ENCODE peak calls at places on chromosomes 11 and 22, in ten cellular contexts. R is HTR-8/SVneo; W is NCI-H146; J is fibroblast of the conjunctiva; L is T-helper 2 cell; O is IMR-90; G is A172; B is CD4-positive, alpha-beta T cell; X is GM23338; Y is NB4. T is an unnamed sample.

GRCh38 chr11:43706631-43707030 is 26.1 kb downstream of the HSD17B12 start:
- DNase-seq in R (no peak), W (no peak), J (no peak), L (no peak), O (no peak), G (no peak), B (no peak), X (no peak), Y (no peak), T (no peak)

GRCh38 chr11:45405916-45406670 is 120.0 kb upstream of the SYT13 start:
- DNase-seq in R (no peak), W (no peak), J (no peak), L (no peak), O (peak), G (no peak), B (no peak), X (peak), Y (peak), T (peak)

GRCh38 chr11:47545298-47545697 is 7.6 kb downstream of the CELF1 start:
- DNase-seq in R (no peak), W (no peak), J (no peak), L (no peak), O (no peak), G (no peak), B (no peak), X (no peak), Y (no peak), T (no peak)

GRCh38 chr11:74984070-74984469 is 4.7 kb upstream of the NEU3 start:
- DNase-seq in R (no peak), W (no peak), J (no peak), L (no peak), O (no peak), G (no peak), B (no peak), X (no peak), Y (no peak), T (no peak)

GRCh38 chr11:112801286-112802088 is 159.7 kb upstream of the NCAM1 start:
- DNase-seq in R (no peak), W (peak), J (no peak), L (no peak), O (no peak), G (no peak), B (no peak), X (no peak), Y (no peak), T (no peak)

GRCh38 chr22:46047226-46047625 is 70.3 kb upstream of the WNT7B start:
- DNase-seq in R (no peak), W (no peak), J (no peak), L (no peak), O (no peak), G (no peak), B (no peak), X (no peak), Y (no peak), T (no peak)

GRCh38 chr11:110527146-110527545 is 97.4 kb downstream of the FDX1 start:
- DNase-seq in R (no peak), W (no peak), J (no peak), L (no peak), O (peak), G (no peak), B (no peak), X (no peak), Y (no peak), T (peak)

GRCh38 chr11:46006418-46007070 is 84.1 kb downstream of the LARGE2 start:
- DNase-seq in R (peak), W (peak), J (peak), L (peak), O (peak), G (peak), B (no peak), X (peak), Y (peak), T (peak)

GRCh38 chr11:46238078-46238966 is 39.1 kb upstream of the CREB3L1 start:
- DNase-seq in R (peak), W (peak), J (no peak), L (peak), O (peak), G (peak), B (peak), X (peak), Y (peak), T (peak)

GRCh38 chr11:93487032-93487483 is 56.1 kb downstream of the SMCO4 start:
- DNase-seq in R (no peak), W (peak), J (no peak), L (no peak), O (no peak), G (peak), B (no peak), X (no peak), Y (peak), T (no peak)

GRCh38 chr11:99176430-99176829 is 155.7 kb downstream of the CNTN5 start:
- DNase-seq in R (no peak), W (no peak), J (no peak), L (no peak), O (no peak), G (no peak), B (no peak), X (no peak), Y (peak), T (no peak)

GRCh38 chr22:17563936-17564391 is 666 bp downstream of the SLC25A18 start:
- DNase-seq in R (no peak), W (no peak), J (peak), L (no peak), O (peak), G (no peak), B (no peak), X (no peak), Y (no peak), T (peak)

GRCh38 chr11:133402551-133402950 is 129.8 kb downstream of the OPCML start:
- DNase-seq in R (no peak), W (no peak), J (no peak), L (no peak), O (no peak), G (no peak), B (no peak), X (no peak), Y (no peak), T (no peak)

GRCh38 chr11:118046051-118046963 is 30.6 kb upstream of the TMPRSS4 start:
- DNase-seq in R (no peak), W (no peak), J (no peak), L (peak), O (no peak), G (no peak), B (no peak), X (no peak), Y (no peak), T (no peak)

GRCh38 chr11:92830382-92831148 is 138.9 kb upstream of the MTNR1B start:
- DNase-seq in R (no peak), W (no peak), J (no peak), L (no peak), O (no peak), G (no peak), B (no peak), X (no peak), Y (no peak), T (no peak)

GRCh38 chr22:37330200-37331033 is 48.1 kb downstream of the CYTH4 start:
- DNase-seq in R (no peak), W (peak), J (peak), L (peak), O (peak), G (no peak), B (no peak), X (peak), Y (peak), T (peak)

GRCh38 chr11:106420048-106420665 is 342.7 kb downstream of the AASDHPPT start:
- DNase-seq in R (no peak), W (no peak), J (no peak), L (no peak), O (no peak), G (no peak), B (no peak), X (no peak), Y (no peak), T (peak)

GRCh38 chr11:28529540-28530410 is 421.6 kb downstream of the METTL15 start:
- DNase-seq in R (no peak), W (peak), J (peak), L (peak), O (peak), G (peak), B (no peak), X (peak), Y (peak), T (peak)

GRCh38 chr11:86464509-86465221 is 90.0 kb downstream of the CCDC81 start:
- DNase-seq in R (no peak), W (no peak), J (no peak), L (no peak), O (no peak), G (no peak), B (no peak), X (no peak), Y (no peak), T (no peak)

GRCh38 chr11:75538150-75538942 is 12.6 kb upstream of the GDPD5 start:
- DNase-seq in R (no peak), W (no peak), J (no peak), L (no peak), O (no peak), G (no peak), B (no peak), X (no peak), Y (no peak), T (no peak)

T was measured in fibroblast of mammary gland.